ENCODE peak calls at places on chromosomes 1 and 21, in ten cellular contexts. V is colonic mucosa, G is dorsolateral prefrontal cortex, W is IMR-90, O is NB4, P is left ventricle myocardium inferior, F is brain microvascular endothelial cell, X is right atrium auricular region, B is suprapubic skin, U is spleen. D is an unnamed sample.

GRCh38 chr1:115671176-115672062 is 29.6 kb downstream of the VANGL1 start:
- DNase-seq in O (peak; percentile 33), P (no peak), G (no peak), W (peak; percentile 69), U (no peak), V (peak; percentile 85), F (peak; percentile 58), X (no peak), B (no peak), D (no peak)

GRCh38 chr1:173447224-173447623 is 29.9 kb upstream of the PRDX6 start:
- DNase-seq in B (no peak), U (no peak), F (no peak), V (no peak), P (no peak), X (no peak), W (no peak), O (no peak), G (no peak), D (peak; percentile 39)

GRCh38 chr1:204695692-204696091 is 10.2 kb upstream of the LRRN2 start:
- DNase-seq in V (no peak), G (no peak), F (no peak), B (no peak), O (no peak), X (no peak), P (no peak), W (no peak), U (no peak), D (no peak)

GRCh38 chr21:29233611-29234540 is 64.8 kb upstream of the BACH1 start:
- DNase-seq in G (no peak), V (no peak), B (no peak), F (no peak), X (no peak), W (no peak), O (no peak), U (no peak), P (no peak), D (peak; percentile 91)

GRCh38 chr1:5889462-5889861 is 102.8 kb downstream of the NPHP4 start:
- DNase-seq in W (no peak), X (no peak), F (no peak), U (no peak), B (no peak), V (no peak), G (no peak), P (no peak), O (no peak), D (no peak)

GRCh38 chr1:15950763-15951295 is 25.1 kb downstream of the ZBTB17 start:
- DNase-seq in G (no peak), F (no peak), P (no peak), V (no peak), O (peak; percentile 54), B (no peak), U (no peak), W (peak; percentile 42), X (peak; percentile 88), D (no peak)

GRCh38 chr21:26952274-26953066 is 14.4 kb downstream of the ADAMTS5 start:
- DNase-seq in B (no peak), O (no peak), V (no peak), G (no peak), W (peak; percentile 45), X (no peak), F (no peak), U (no peak), P (no peak), D (no peak)

GRCh38 chr1:221087919-221088318 is 208.7 kb downstream of the HLX start:
- DNase-seq in W (peak; percentile 55), B (no peak), U (no peak), P (no peak), G (no peak), V (no peak), F (no peak), O (no peak), X (no peak), D (no peak)

GRCh38 chr1:14613915-14614314 is 15.4 kb downstream of the KAZN start:
- DNase-seq in B (no peak), V (no peak), U (no peak), P (no peak), O (no peak), G (no peak), F (no peak), X (no peak), W (no peak), D (no peak)

GRCh38 chr21:33234618-33235520 is 5.1 kb downstream of the IFNAR2 start:
- DNase-seq in F (no peak), V (no peak), P (no peak), U (no peak), O (no peak), W (no peak), X (no peak), G (no peak), B (no peak), D (peak; percentile 31)
- H3K4me3 ChIP-seq in F (no peak overlapping the region), V (no peak overlapping the region), P (no peak overlapping the region), U (no peak overlapping the region), O (no peak overlapping the region), W (no peak overlapping the region), X (no peak overlapping the region), G (no peak overlapping the region), B (no peak overlapping the region), D (peak overlapping the region; percentile 15)

GRCh38 chr1:222829868-222830267 is 15.0 kb downstream of the DISP1 start:
- DNase-seq in G (no peak), B (no peak), F (no peak), W (peak; percentile 82), X (no peak), U (no peak), P (no peak), V (no peak), O (no peak), D (no peak)

GRCh38 chr1:222824641-222825040 is 9.8 kb downstream of the DISP1 start:
- DNase-seq in X (no peak), F (no peak), V (no peak), P (no peak), U (no peak), B (no peak), O (no peak), W (no peak), G (no peak), D (no peak)

GRCh38 chr1:222833484-222833883 is 18.6 kb downstream of the DISP1 start:
- DNase-seq in B (no peak), F (no peak), O (no peak), W (no peak), P (no peak), X (no peak), G (no peak), U (no peak), V (no peak), D (no peak)

GRCh38 chr1:222823673-222824072 is 8.8 kb downstream of the DISP1 start:
- DNase-seq in W (no peak), O (no peak), B (no peak), U (no peak), F (no peak), G (no peak), V (no peak), X (no peak), P (no peak), D (no peak)

GRCh38 chr1:222828939-222829338 is 14.1 kb downstream of the DISP1 start:
- DNase-seq in U (no peak), P (no peak), X (no peak), B (no peak), O (no peak), V (no peak), G (no peak), W (no peak), F (no peak), D (no peak)
- TF ChIP-seq CTCF in U (no peak), P (no peak), X (peak; percentile 36), B (no peak), O (no peak), V (no peak), G (no peak), W (peak; percentile 17), F (peak; percentile 4), D (no peak)

DNA sequence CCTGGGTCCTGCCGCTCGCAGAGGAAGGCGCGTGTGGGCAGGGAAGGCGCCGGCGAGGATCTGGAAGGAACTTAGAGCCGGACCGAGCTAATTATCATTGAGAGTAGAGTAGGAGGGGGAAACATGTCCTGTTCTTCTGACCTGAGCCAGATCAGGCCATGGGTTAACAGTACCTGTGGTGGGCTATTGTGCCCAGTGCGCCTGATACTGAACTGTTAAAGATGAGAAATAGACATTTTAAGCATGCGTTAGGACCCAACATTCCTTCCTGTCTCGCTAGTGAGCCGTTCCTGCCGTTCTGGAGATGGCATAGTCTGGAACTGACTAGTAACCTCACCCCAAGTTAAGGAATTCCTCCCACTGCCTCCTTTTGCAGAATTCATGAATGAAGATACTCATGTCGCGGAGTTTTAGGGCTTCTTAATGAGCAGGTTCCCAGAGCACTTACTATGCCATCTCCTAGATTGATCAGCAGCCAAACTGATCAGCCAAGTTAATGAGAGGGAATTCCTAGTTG is 870 bp downstream of the STRIP1 start:
- DNase-seq in G (no peak), O (no peak), W (peak; percentile 16), X (no peak), B (no peak), V (no peak), P (no peak), U (no peak), F (peak; percentile 37), D (no peak)
- H3K4me3 ChIP-seq in G (peak overlapping the region; percentile 92), O (peak overlapping the region; percentile 92), W (peak overlapping the region; percentile 67), X (peak overlapping the region; percentile 92), B (peak overlapping the region; percentile 95), V (peak overlapping the region; percentile 87), P (peak overlapping the region; percentile 98), U (peak overlapping the region; percentile 100), F (peak overlapping the region; percentile 68), D (peak overlapping the region; percentile 72)

GRCh38 chr21:39375446-39375845 is 26.6 kb upstream of the HMGN1 start:
- DNase-seq in U (no peak), V (no peak), X (no peak), B (no peak), W (no peak), G (no peak), F (no peak), O (no peak), P (no peak), D (peak; percentile 40)

GRCh38 chr21:39374046-39374445 is 25.2 kb upstream of the HMGN1 start:
- DNase-seq in X (no peak), G (no peak), B (no peak), P (no peak), O (no peak), V (no peak), W (no peak), U (no peak), F (no peak), D (no peak)

GRCh38 chr21:39367783-39368182 is 18.9 kb upstream of the HMGN1 start:
- DNase-seq in G (no peak), P (no peak), X (no peak), V (no peak), F (no peak), W (no peak), O (no peak), B (no peak), U (no peak), D (no peak)

GRCh38 chr21:39377444-39378050 is 28.7 kb upstream of the HMGN1 start:
- DNase-seq in O (no peak), X (no peak), P (no peak), W (no peak), G (no peak), V (no peak), B (no peak), U (no peak), F (no peak), D (no peak)

DNA sequence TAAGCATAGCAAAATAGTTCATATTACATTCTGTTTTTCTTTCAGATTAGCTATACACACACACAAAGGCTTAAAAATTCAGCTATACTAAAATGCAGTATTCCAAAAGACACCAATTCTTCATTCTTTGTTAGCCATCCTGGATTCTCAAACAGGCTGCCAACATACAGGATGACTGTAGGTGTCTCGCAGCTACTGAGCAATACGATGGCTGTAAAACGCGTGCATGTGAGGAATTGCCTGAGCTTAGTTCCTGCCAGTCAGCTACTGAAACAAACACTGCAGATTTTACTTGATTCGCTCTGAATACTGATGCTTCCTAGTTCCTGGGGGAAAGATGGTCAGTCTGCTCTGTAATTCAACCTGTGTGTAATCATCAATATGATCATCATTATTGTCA is 24.7 kb upstream of the HMGN1 start:
- DNase-seq in F (peak; percentile 39), W (peak; percentile 47), U (no peak), V (no peak), O (peak; percentile 72), G (no peak), P (no peak), X (no peak), B (no peak), D (peak; percentile 53)
- TF ChIP-seq CTCF in F (peak; percentile 58), W (peak; percentile 32), U (peak; percentile 33), V (peak; percentile 33), O (no peak), G (no peak), P (peak; percentile 32), X (peak; percentile 35), B (no peak), D (peak; percentile 24)